ENCODE peak calls at places on chromosomes 2 and 18, in ten cellular contexts. F is cardiac muscle cell, O is uterus, Z is NB4, K is fibroblast of mammary gland, C is RWPE1, G is K562, P is thoracic aorta, N is fibroblast of pulmonary artery, X is sigmoid colon. R is an unnamed sample.

GRCh38 chr18:41326311-41326710 is 628.7 kb upstream of the PIK3C3 start:
- DNase-seq in F (peak), O (no peak), Z (no peak), K (peak), C (no peak), G (no peak), P (no peak), N (peak), X (no peak), R (no peak)

GRCh38 chr18:58784601-58785137 is 80.0 kb upstream of the ZNF532 start:
- DNase-seq in F (no peak), O (peak), Z (no peak), K (no peak), C (no peak), G (no peak), P (peak), N (peak), X (no peak), R (no peak)

GRCh38 chr2:66508358-66509071 is 73.6 kb downstream of the MEIS1 start:
- DNase-seq in F (no peak), O (no peak), Z (no peak), K (no peak), C (no peak), G (no peak), P (no peak), N (no peak), X (no peak), R (no peak)

GRCh38 chr2:177282101-177282573 is 17.6 kb upstream of the NFE2L2 start:
- DNase-seq in F (peak), O (no peak), Z (no peak), K (peak), C (no peak), G (no peak), P (no peak), N (no peak), X (no peak), R (no peak)

GRCh38 chr18:25349926-25350560 is 1.9 kb downstream of the ZNF521 start:
- DNase-seq in F (peak), O (peak), Z (no peak), K (no peak), C (no peak), G (no peak), P (no peak), N (no peak), X (peak), R (peak)

GRCh38 chr2:61434314-61434713 is 36.6 kb downstream of the USP34 start:
- DNase-seq in F (no peak), O (no peak), Z (peak), K (peak), C (no peak), G (no peak), P (no peak), N (no peak), X (no peak), R (no peak)

GRCh38 chr2:207241198-207241597 is 75.5 kb upstream of the KLF7 start:
- DNase-seq in F (no peak), O (no peak), Z (peak), K (peak), C (no peak), G (no peak), P (no peak), N (no peak), X (no peak), R (peak)

GRCh38 chr18:36702398-36703010 is 126.3 kb downstream of the TPGS2 start:
- DNase-seq in F (no peak), O (no peak), Z (no peak), K (peak), C (no peak), G (no peak), P (no peak), N (no peak), X (no peak), R (no peak)

GRCh38 chr2:73494031-73494430 is 108.4 kb downstream of the ALMS1 start:
- DNase-seq in F (no peak), O (no peak), Z (no peak), K (peak), C (peak), G (no peak), P (no peak), N (peak), X (no peak), R (peak)

GRCh38 chr18:55633032-55633431 is 45.0 kb upstream of the TCF4 start:
- DNase-seq in F (peak), O (no peak), Z (peak), K (peak), C (peak), G (no peak), P (no peak), N (peak), X (no peak), R (no peak)

GRCh38 chr18:47204908-47205522 is 28.9 kb upstream of the IER3IP1 start:
- DNase-seq in F (peak), O (no peak), Z (peak), K (peak), C (peak), G (peak), P (no peak), N (peak), X (no peak), R (peak)

GRCh38 chr2:176647325-176648155 is 378.3 kb downstream of the MTX2 start:
- DNase-seq in F (no peak), O (no peak), Z (no peak), K (no peak), C (no peak), G (no peak), P (no peak), N (no peak), X (no peak), R (no peak)

GRCh38 chr2:60472026-60472425 is 81.4 kb downstream of the BCL11A start:
- DNase-seq in F (no peak), O (no peak), Z (no peak), K (no peak), C (no peak), G (no peak), P (no peak), N (no peak), X (no peak), R (no peak)

GRCh38 chr2:179344280-179344961 is 79.8 kb upstream of the SESTD1 start:
- DNase-seq in F (peak), O (no peak), Z (no peak), K (peak), C (no peak), G (no peak), P (no peak), N (peak), X (no peak), R (no peak)

GRCh38 chr2:54632733-54633692 is 90.4 kb upstream of the EML6 start:
- DNase-seq in F (peak), O (no peak), Z (no peak), K (peak), C (peak), G (no peak), P (no peak), N (peak), X (no peak), R (no peak)

GRCh38 chr18:9869713-9870430 is 15.9 kb upstream of the TXNDC2 start:
- DNase-seq in F (peak), O (peak), Z (peak), K (peak), C (peak), G (peak), P (no peak), N (peak), X (no peak), R (no peak)

GRCh38 chr2:236378851-236379250 is 114.6 kb upstream of the ASB18 start:
- DNase-seq in F (no peak), O (no peak), Z (no peak), K (no peak), C (no peak), G (no peak), P (no peak), N (no peak), X (no peak), R (no peak)

GRCh38 chr2:29012211-29012681 is 31.1 kb downstream of the TOGARAM2 start:
- DNase-seq in F (peak), O (peak), Z (peak), K (no peak), C (no peak), G (no peak), P (no peak), N (peak), X (peak), R (peak)

GRCh38 chr2:42052702-42053481 is 5.1 kb downstream of the PKDCC start:
- DNase-seq in F (peak), O (peak), Z (peak), K (peak), C (no peak), G (peak), P (no peak), N (peak), X (no peak), R (no peak)

GRCh38 chr2:28979041-28979440 is 2.1 kb upstream of the TOGARAM2 start:
- DNase-seq in F (no peak), O (no peak), Z (no peak), K (no peak), C (no peak), G (no peak), P (no peak), N (no peak), X (peak), R (no peak)

GRCh38 chr2:29117636-29118303 is 2.6 kb downstream of the CLIP4 start:
- DNase-seq in F (peak), O (no peak), Z (no peak), K (peak), C (peak), G (no peak), P (no peak), N (peak), X (no peak), R (no peak)

GRCh38 chr2:172677363-172677762 is 58.3 kb upstream of the RAPGEF4 start:
- DNase-seq in F (no peak), O (no peak), Z (no peak), K (no peak), C (peak), G (no peak), P (no peak), N (no peak), X (no peak), R (no peak)

GRCh38 chr2:236171213-236172201 is 3.3 kb upstream of the GBX2 start:
- DNase-seq in F (no peak), O (no peak), Z (no peak), K (no peak), C (no peak), G (no peak), P (no peak), N (no peak), X (no peak), R (no peak)

GRCh38 chr2:145961846-145962245 is 1441.9 kb upstream of the ZEB2 start:
- DNase-seq in F (no peak), O (no peak), Z (no peak), K (peak), C (no peak), G (no peak), P (no peak), N (peak), X (no peak), R (no peak)

GRCh38 chr2:98334439-98335078 is 11.7 kb upstream of the CNGA3 start:
- DNase-seq in F (peak), O (no peak), Z (no peak), K (peak), C (peak), G (no peak), P (no peak), N (peak), X (no peak), R (no peak)

GRCh38 chr18:60319129-60319528 is 53.4 kb downstream of the MC4R start:
- DNase-seq in F (no peak), O (no peak), Z (no peak), K (no peak), C (no peak), G (no peak), P (no peak), N (no peak), X (no peak), R (no peak)

GRCh38 chr2:210912779-210913178 is 356.4 kb downstream of the CPS1 start:
- DNase-seq in F (no peak), O (no peak), Z (no peak), K (no peak), C (no peak), G (no peak), P (no peak), N (no peak), X (no peak), R (no peak)

GRCh38 chr18:61797691-61798590 is 94.9 kb downstream of the RNF152 start:
- DNase-seq in F (no peak), O (no peak), Z (no peak), K (no peak), C (no peak), G (no peak), P (no peak), N (no peak), X (no peak), R (no peak)

GRCh38 chr2:137508739-137509384 is 455.4 kb upstream of the HNMT start:
- DNase-seq in F (no peak), O (no peak), Z (no peak), K (no peak), C (peak), G (no peak), P (no peak), N (no peak), X (no peak), R (no peak)

GRCh38 chr2:129709956-129710598 is 269.4 kb upstream of the RAB6C start:
- DNase-seq in F (no peak), O (no peak), Z (no peak), K (no peak), C (no peak), G (no peak), P (no peak), N (no peak), X (no peak), R (no peak)

GRCh38 chr18:41265047-41265446 is 690.0 kb upstream of the PIK3C3 start:
- DNase-seq in F (peak), O (no peak), Z (no peak), K (no peak), C (no peak), G (no peak), P (no peak), N (peak), X (no peak), R (no peak)

GRCh38 chr2:88201811-88202169 is 31.6 kb downstream of the THNSL2 start:
- DNase-seq in F (no peak), O (no peak), Z (peak), K (no peak), C (no peak), G (no peak), P (no peak), N (no peak), X (no peak), R (no peak)

GRCh38 chr2:129252781-129253460 is 726.5 kb upstream of the RAB6C start:
- DNase-seq in F (peak), O (no peak), Z (peak), K (no peak), C (peak), G (no peak), P (no peak), N (no peak), X (no peak), R (no peak)

GRCh38 chr2:19614066-19614465 is 255.6 kb upstream of the OSR1 start:
- DNase-seq in F (no peak), O (no peak), Z (no peak), K (peak), C (no peak), G (no peak), P (no peak), N (no peak), X (no peak), R (no peak)

GRCh38 chr2:58063641-58064040 is 17.0 kb downstream of the VRK2 start:
- DNase-seq in F (peak), O (no peak), Z (no peak), K (peak), C (no peak), G (no peak), P (no peak), N (peak), X (no peak), R (no peak)

GRCh38 chr2:47065343-47065742 is 89.8 kb downstream of the STPG4 start:
- DNase-seq in F (no peak), O (no peak), Z (no peak), K (no peak), C (no peak), G (no peak), P (no peak), N (no peak), X (no peak), R (no peak)

GRCh38 chr2:181440919-181441318 is 16.3 kb upstream of the ITGA4 start:
- DNase-seq in F (no peak), O (no peak), Z (no peak), K (no peak), C (no peak), G (no peak), P (no peak), N (no peak), X (no peak), R (no peak)

GRCh38 chr2:181440336-181440735 is 16.9 kb upstream of the ITGA4 start:
- DNase-seq in F (no peak), O (no peak), Z (no peak), K (no peak), C (no peak), G (no peak), P (no peak), N (no peak), X (no peak), R (no peak)

DNA sequence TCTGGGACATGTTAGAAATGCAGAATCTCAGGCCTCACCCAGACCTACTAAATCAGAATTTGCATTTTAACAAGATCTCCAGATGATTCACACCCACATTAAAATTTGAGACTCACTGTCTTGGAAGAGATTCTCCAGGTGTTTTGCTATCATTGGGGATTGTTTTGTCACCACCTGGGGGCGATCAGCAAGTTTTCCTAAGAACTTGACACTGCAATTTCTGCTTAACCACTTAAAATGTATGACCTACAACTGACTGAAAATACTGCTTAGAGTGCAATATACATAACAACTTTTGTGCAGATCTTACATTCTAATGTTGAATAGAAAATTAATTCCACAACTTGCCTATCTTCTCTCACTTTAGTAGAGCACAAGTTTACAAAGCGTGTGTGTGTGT is 18.9 kb upstream of the ITGA4 start:
- DNase-seq in F (no peak), O (no peak), Z (peak), K (no peak), C (no peak), G (no peak), P (no peak), N (no peak), X (no peak), R (peak)
- TF ChIP-seq CTCF in F (no peak), O (no peak), Z (peak), K (peak), C (no peak), G (no peak), P (no peak), N (peak), X (no peak), R (no peak)

GRCh38 chr2:11344956-11345671 is 678 bp upstream of the ROCK2 start:
- DNase-seq in F (peak), O (peak), Z (peak), K (peak), C (peak), G (no peak), P (peak), N (peak), X (peak), R (peak)
- TF ChIP-seq CTCF in F (no peak), O (peak), Z (no peak), K (no peak), C (no peak), G (no peak), P (no peak), N (no peak), X (no peak), R (no peak)

DNA sequence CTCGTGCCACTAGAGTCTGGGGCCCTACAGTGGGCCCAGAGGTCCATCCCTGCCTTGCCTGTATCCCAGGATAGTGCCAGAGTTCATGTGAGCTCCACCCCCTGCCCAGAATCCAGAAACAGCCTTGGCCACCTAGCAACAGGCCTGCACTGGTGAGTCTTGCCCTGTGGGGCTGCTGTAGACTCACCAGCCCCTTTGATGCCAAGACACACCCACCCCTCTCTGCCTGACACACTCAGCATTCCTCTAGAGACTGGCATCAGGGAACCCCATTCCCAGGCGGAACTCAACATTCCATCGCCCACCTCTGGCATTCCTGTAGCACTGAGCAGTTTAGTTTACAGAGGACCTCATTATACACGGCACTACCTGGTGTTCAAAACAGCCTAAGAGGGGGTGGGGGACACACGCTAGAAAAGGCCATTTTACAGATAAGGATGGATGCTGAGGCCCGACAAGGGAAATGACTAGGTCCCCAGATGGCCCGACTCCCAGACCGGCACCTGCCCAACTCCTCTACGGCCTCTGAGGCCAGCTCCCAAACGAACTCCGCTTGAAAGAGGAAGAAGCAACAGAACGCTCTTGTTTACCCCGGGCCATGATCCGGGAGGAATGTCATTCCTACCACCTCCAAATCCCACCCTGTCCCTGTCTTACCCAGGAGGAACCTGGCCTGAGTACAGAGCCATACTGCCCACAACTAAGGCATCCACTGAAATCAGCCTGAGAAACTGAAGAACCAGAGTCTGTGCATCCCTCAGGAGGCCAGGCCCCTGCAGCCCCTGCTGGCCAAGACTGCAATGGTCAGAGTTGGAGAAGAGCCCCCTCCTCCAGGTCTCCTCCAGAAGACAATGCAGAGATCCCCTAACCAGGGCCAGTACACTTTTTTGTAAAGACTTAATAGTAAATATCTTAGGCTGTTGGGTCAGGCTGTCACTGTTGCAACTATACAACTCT is 180.2 kb downstream of the TNS1 start:
- DNase-seq in F (no peak), O (no peak), Z (no peak), K (no peak), C (peak), G (no peak), P (peak), N (peak), X (no peak), R (no peak)
- TF ChIP-seq CTCF in F (no peak), O (no peak), Z (no peak), K (peak), C (no peak), G (peak), P (no peak), N (no peak), X (no peak), R (no peak)

GRCh38 chr2:101153077-101153707 is 2.0 kb upstream of the TBC1D8 start:
- DNase-seq in F (no peak), O (no peak), Z (no peak), K (no peak), C (no peak), G (no peak), P (no peak), N (no peak), X (no peak), R (no peak)
- TF ChIP-seq CTCF in F (no peak), O (no peak), Z (no peak), K (no peak), C (peak), G (no peak), P (no peak), N (no peak), X (no peak), R (no peak)

GRCh38 chr18:63342206-63342605 is 22.6 kb upstream of the BCL2 start:
- DNase-seq in F (peak), O (no peak), Z (peak), K (peak), C (no peak), G (peak), P (no peak), N (peak), X (no peak), R (peak)
- TF ChIP-seq CTCF in F (peak), O (peak), Z (peak), K (peak), C (peak), G (peak), P (peak), N (peak), X (no peak), R (peak)

GRCh38 chr2:191869178-191869577 is 22.3 kb upstream of the CAVIN2 start:
- DNase-seq in F (peak), O (no peak), Z (peak), K (peak), C (no peak), G (peak), P (no peak), N (peak), X (no peak), R (peak)
- TF ChIP-seq CTCF in F (peak), O (no peak), Z (no peak), K (peak), C (no peak), G (peak), P (no peak), N (peak), X (no peak), R (no peak)

GRCh38 chr2:177733-178132 is 86.1 kb downstream of the SH3YL1 start:
- DNase-seq in F (no peak), O (no peak), Z (no peak), K (no peak), C (no peak), G (no peak), P (no peak), N (no peak), X (no peak), R (no peak)
- TF ChIP-seq CTCF in F (no peak), O (no peak), Z (no peak), K (no peak), C (no peak), G (no peak), P (no peak), N (no peak), X (no peak), R (no peak)

R was measured in activated CD8-positive, alpha-beta T cell treated with anti-CD3 and anti-CD28 coated beads for 36 hours.